ENCODE peak calls at places on chromosomes 12 and 14, in six cellular contexts. U is endothelial cell of umbilical vein, P is thyroid gland, T is uterus, L is suprapubic skin, Q is heart left ventricle. C is an unnamed sample.

GRCh38 chr14:64628940-64629403 is 75.3 kb upstream of the PLEKHG3 start:
- DNase-seq in U (no peak), P (peak; percentile 7), T (peak; percentile 44), L (no peak), Q (no peak), C (peak; percentile 87)

GRCh38 chr12:74890237-74890599 is 319.4 kb downstream of the KCNC2 start:
- DNase-seq in U (peak; percentile 79), P (peak; percentile 5), T (no peak), L (no peak), Q (no peak), C (no peak)

GRCh38 chr12:2941524-2941923 is 17.7 kb upstream of the TEAD4 start:
- DNase-seq in U (no peak), P (no peak), T (no peak), L (no peak), Q (no peak), C (peak; percentile 25)

GRCh38 chr14:76434220-76434619 is 58.3 kb downstream of the ESRRB start:
- DNase-seq in U (no peak), P (peak; percentile 86), T (no peak), L (no peak), Q (no peak), C (no peak)

GRCh38 chr12:75712223-75712622 is 200.8 kb upstream of the KRR1 start:
- DNase-seq in U (no peak), P (no peak), T (no peak), L (no peak), Q (no peak), C (no peak)

GRCh38 chr14:63926641-63927040 is 73.8 kb downstream of the SYNE2 start:
- DNase-seq in U (no peak), P (no peak), T (no peak), L (no peak), Q (no peak), C (no peak)

GRCh38 chr12:15629108-15629507 is 160.1 kb downstream of the EPS8 start:
- DNase-seq in U (peak; percentile 90), P (peak; percentile 61), T (peak; percentile 84), L (peak; percentile 72), Q (peak; percentile 81), C (peak; percentile 87)

GRCh38 chr12:126798449-126798848 is 1468.5 kb upstream of the TMEM132C start:
- DNase-seq in U (no peak), P (no peak), T (no peak), L (no peak), Q (no peak), C (no peak)

GRCh38 chr14:63438065-63438757 is 105.0 kb downstream of the PPP2R5E start:
- DNase-seq in U (peak; percentile 94), P (peak; percentile 84), T (peak; percentile 74), L (peak; percentile 74), Q (peak; percentile 57), C (peak; percentile 85)

GRCh38 chr14:54116972-54117371 is 160.3 kb upstream of the BMP4 start:
- DNase-seq in U (peak; percentile 77), P (no peak), T (no peak), L (no peak), Q (no peak), C (no peak)

GRCh38 chr12:11621797-11622423 is 27.6 kb upstream of the ETV6 start:
- DNase-seq in U (peak; percentile 24), P (peak; percentile 2), T (no peak), L (no peak), Q (peak; percentile 16), C (no peak)

GRCh38 chr14:48703728-48704467 is 882.3 kb downstream of the RPS29 start:
- DNase-seq in U (no peak), P (peak; percentile 40), T (no peak), L (no peak), Q (peak; percentile 13), C (no peak)

GRCh38 chr12:108696111-108696995 is 35.0 kb downstream of the CORO1C start:
- DNase-seq in U (no peak), P (no peak), T (peak; percentile 87), L (no peak), Q (no peak), C (peak; percentile 86)

GRCh38 chr14:20343855-20344205 is 395 bp downstream of the PARP2 start:
- DNase-seq in U (no peak), P (no peak), T (no peak), L (no peak), Q (no peak), C (no peak)

GRCh38 chr12:13337786-13338185 is 141.3 kb downstream of the EMP1 start:
- DNase-seq in U (no peak), P (peak; percentile 21), T (no peak), L (no peak), Q (no peak), C (no peak)

GRCh38 chr14:97827746-97828145 is 1030.6 kb downstream of the VRK1 start:
- DNase-seq in U (no peak), P (no peak), T (no peak), L (no peak), Q (no peak), C (no peak)

GRCh38 chr14:77322209-77322902 is 1.5 kb downstream of the GSTZ1 start:
- DNase-seq in U (no peak), P (no peak), T (no peak), L (peak; percentile 28), Q (no peak), C (peak; percentile 39)

GRCh38 chr12:92628476-92628875 is 74.3 kb upstream of the PLEKHG7 start:
- DNase-seq in U (no peak), P (no peak), T (no peak), L (no peak), Q (no peak), C (no peak)

GRCh38 chr14:68784995-68785816 is 7.7 kb downstream of the ZFP36L1 start:
- DNase-seq in U (peak; percentile 46), P (no peak), T (peak; percentile 45), L (peak; percentile 62), Q (no peak), C (peak; percentile 74)

GRCh38 chr14:81289516-81289915 is 68.8 kb upstream of the GTF2A1 start:
- DNase-seq in U (no peak), P (no peak), T (no peak), L (no peak), Q (no peak), C (no peak)

GRCh38 chr12:52215587-52216031 is 17.4 kb upstream of the KRT7 start:
- DNase-seq in U (peak; percentile 89), P (peak; percentile 63), T (peak; percentile 29), L (peak; percentile 65), Q (no peak), C (peak; percentile 45)

GRCh38 chr12:45540661-45541341 is 188.7 kb upstream of the ARID2 start:
- DNase-seq in U (no peak), P (no peak), T (no peak), L (no peak), Q (no peak), C (no peak)

GRCh38 chr12:48765753-48766162 is 23.1 kb downstream of the ADCY6 start:
- DNase-seq in U (no peak), P (no peak), T (peak; percentile 66), L (no peak), Q (no peak), C (no peak)

GRCh38 chr12:122054842-122055544 is 23.6 kb upstream of the MLXIP start:
- DNase-seq in U (no peak), P (no peak), T (no peak), L (no peak), Q (no peak), C (no peak)

GRCh38 chr14:62251237-62251636 is 489.0 kb downstream of the SNAPC1 start:
- DNase-seq in U (no peak), P (no peak), T (no peak), L (no peak), Q (no peak), C (no peak)

DNA sequence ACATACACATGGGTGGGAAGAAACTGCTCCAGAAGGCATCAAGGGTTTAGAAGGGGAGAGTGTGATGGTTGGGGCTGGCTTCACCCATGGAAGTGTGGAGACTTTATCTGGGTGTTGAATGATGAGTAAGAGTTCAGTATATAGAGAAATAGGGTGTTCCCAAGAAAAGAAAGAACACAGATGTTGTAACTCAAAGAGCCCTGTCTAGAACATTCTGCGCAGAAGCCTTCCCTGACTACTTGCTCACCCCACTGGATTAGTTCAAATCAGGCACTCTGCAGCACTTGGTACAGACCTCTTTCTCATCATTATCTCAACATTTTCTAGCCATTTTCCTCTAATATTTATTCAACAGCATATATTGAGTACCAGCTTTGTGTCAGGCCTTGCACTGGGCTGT is 491.7 kb downstream of the SNAPC1 start:
- DNase-seq in U (no peak), P (no peak), T (no peak), L (no peak), Q (no peak), C (no peak)
- TF ChIP-seq POLR2A in U (no peak), P (no peak), T (no peak), L (no peak), Q (no peak), C (no peak)

DNA sequence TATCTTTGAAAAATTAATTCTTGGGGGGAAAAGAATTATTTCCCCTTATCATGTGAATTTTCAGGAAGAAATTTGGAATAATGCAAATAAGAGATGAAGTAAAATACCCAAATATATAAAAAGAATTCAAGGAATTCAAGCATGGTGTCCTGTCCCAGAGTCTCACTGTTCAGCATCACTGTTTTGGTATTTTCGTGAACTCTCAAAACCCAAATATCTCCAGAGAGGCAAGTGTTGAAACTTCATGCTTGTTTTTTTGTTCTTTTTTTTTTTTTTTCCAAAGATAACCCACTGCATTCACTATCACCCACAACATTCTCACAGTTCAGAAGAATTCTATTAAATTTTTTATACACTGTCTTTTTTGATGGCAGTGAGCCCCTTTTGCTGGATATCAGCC is 354.9 kb downstream of the DIO2 start:
- DNase-seq in U (no peak), P (no peak), T (no peak), L (no peak), Q (no peak), C (no peak)
- H3K4me3 ChIP-seq in U (no peak overlapping the region), P (no peak overlapping the region), T (no peak overlapping the region), L (no peak overlapping the region), Q (no peak overlapping the region), C (no peak overlapping the region)

GRCh38 chr12:102814691-102815367 is 102.2 kb downstream of the PAH start:
- DNase-seq in U (no peak), P (no peak), T (peak; percentile 33), L (no peak), Q (no peak), C (no peak)

GRCh38 chr12:102821149-102821548 is 95.9 kb downstream of the PAH start:
- DNase-seq in U (no peak), P (no peak), T (no peak), L (no peak), Q (no peak), C (no peak)

GRCh38 chr12:102811125-102811737 is 105.8 kb downstream of the PAH start:
- DNase-seq in U (peak; percentile 3), P (peak; percentile 12), T (peak; percentile 47), L (no peak), Q (no peak), C (no peak)

DNA sequence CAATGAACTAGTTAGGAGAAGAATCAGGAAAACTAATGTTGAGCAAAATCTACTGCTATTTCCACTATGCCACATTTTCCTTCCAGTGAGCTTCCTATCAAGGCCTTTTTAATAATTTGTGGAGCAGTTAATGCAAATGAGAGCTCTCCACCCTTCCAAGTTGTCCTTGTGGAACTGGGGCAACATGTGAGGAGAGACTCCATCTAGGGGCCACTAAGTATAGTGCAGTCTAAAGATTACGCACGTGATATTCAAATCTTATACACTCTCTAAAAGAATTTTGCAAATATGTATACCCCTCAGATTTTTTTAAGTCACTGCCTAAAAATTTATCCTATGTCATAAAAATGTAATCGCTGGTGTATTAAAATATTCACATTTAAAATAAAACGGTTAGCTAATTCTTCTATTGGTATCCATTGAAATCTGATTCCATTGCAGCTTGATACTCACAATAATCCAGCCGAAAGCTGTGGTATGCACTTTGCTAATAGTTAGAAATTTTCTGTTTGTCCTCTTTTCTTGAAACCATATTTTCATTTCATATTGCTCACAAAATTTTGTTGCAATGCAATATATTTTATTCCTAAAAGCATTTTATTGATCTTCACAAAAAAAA is 100.1 kb downstream of the PAH start:
- DNase-seq in U (peak; percentile 3), P (no peak), T (no peak), L (no peak), Q (no peak), C (no peak)
- TF ChIP-seq CTCF in U (peak; percentile 53), P (peak; percentile 55), T (peak; percentile 61), L (peak; percentile 48), Q (peak; percentile 50), C (no peak)

GRCh38 chr12:111027431-111027830 is 107.1 kb upstream of the MYL2 start:
- DNase-seq in U (no peak), P (no peak), T (no peak), L (no peak), Q (no peak), C (no peak)
- TF ChIP-seq POLR2A in U (no peak), P (no peak), T (no peak), L (no peak), Q (no peak), C (no peak)